ENCODE peak calls at places on chromosomes 12 and 14, in six cellular contexts. A is mucosa of descending colon, N is suprapubic skin, Y is HFF-Myc, H is A549, Q is NB4. C is an unnamed sample.
A peak's percentile ranks its signal among the peaks of the same experiment; 100 is the strongest.

GRCh38 chr12:112153181-112153899 is 28.0 kb downstream of the TRAFD1 start:
- DNase-seq in Y (no peak), H (no peak), A (no peak), Q (no peak), N (no peak), C (no peak)

GRCh38 chr12:42922512-42922865 is 332.9 kb upstream of the PRICKLE1 start:
- DNase-seq in Q (no peak), N (no peak), H (no peak), Y (no peak), A (no peak), C (no peak)

GRCh38 chr12:51048601-51049369 is 658 bp downstream of the LETMD1 start:
- DNase-seq in Y (no peak), N (no peak), A (no peak), Q (peak; percentile 38), H (no peak), C (no peak)

GRCh38 chr12:43812042-43812441 is 5.9 kb upstream of the TWF1 start:
- DNase-seq in Y (no peak), A (no peak), N (no peak), Q (no peak), H (no peak), C (no peak)

GRCh38 chr12:59317598-59317997 is 278.2 kb upstream of the SLC16A7 start:
- DNase-seq in Q (no peak), N (no peak), A (no peak), Y (no peak), H (no peak), C (no peak)

GRCh38 chr12:68482660-68483059 is 128.0 kb upstream of the RAP1B start:
- DNase-seq in H (no peak), Q (no peak), N (no peak), A (peak; percentile 21), Y (no peak), C (no peak)

GRCh38 chr14:61355892-61356325 is 34.5 kb downstream of the PRKCH start:
- DNase-seq in A (no peak), Q (peak; percentile 6), N (peak; percentile 80), Y (peak; percentile 5), H (peak; percentile 34), C (no peak)

GRCh38 chr12:49334681-49335080 is 2.3 kb downstream of the C1QL4 start:
- DNase-seq in N (no peak), Q (no peak), H (no peak), Y (no peak), A (no peak), C (no peak)

GRCh38 chr12:120241561-120242274 is 23.8 kb downstream of the PXN start:
- DNase-seq in Y (no peak), N (no peak), Q (no peak), H (no peak), A (no peak), C (no peak)

GRCh38 chr12:47237751-47238211 is 158.0 kb upstream of the AMIGO2 start:
- DNase-seq in Y (no peak), N (no peak), A (no peak), Q (no peak), H (no peak), C (no peak)

GRCh38 chr12:110370732-110371141 is 32.8 kb downstream of the ANAPC7 start:
- DNase-seq in Q (no peak), Y (no peak), N (no peak), H (no peak), A (no peak), C (no peak)

GRCh38 chr14:55599250-55599879 is 19.4 kb downstream of the KTN1 start:
- DNase-seq in H (no peak), A (peak; percentile 84), N (no peak), Y (no peak), Q (no peak), C (no peak)
- TF ChIP-seq CTCF in H (no peak), A (no peak), N (no peak), Y (no peak), Q (no peak), C (no peak)

GRCh38 chr12:20142956-20143355 is 225.4 kb upstream of the PDE3A start:
- DNase-seq in N (no peak), Y (no peak), H (no peak), A (no peak), Q (no peak), C (no peak)
- TF ChIP-seq CTCF in N (no peak), Y (no peak), H (no peak), A (no peak), Q (peak; percentile 9), C (no peak)

GRCh38 chr12:116551619-116551951 is 7.6 kb upstream of the MAP1LC3B2 start:
- DNase-seq in H (no peak), A (no peak), Y (no peak), N (no peak), Q (no peak), C (no peak)
- TF ChIP-seq CTCF in H (no peak), A (no peak), Y (no peak), N (no peak), Q (no peak), C (no peak)

GRCh38 chr12:76999157-76999556 is 66.2 kb downstream of the E2F7 start:
- DNase-seq in A (no peak), H (no peak), Y (no peak), N (no peak), Q (no peak), C (no peak)

GRCh38 chr12:77003244-77003643 is 62.1 kb downstream of the E2F7 start:
- DNase-seq in H (no peak), Q (no peak), Y (no peak), N (no peak), A (no peak), C (no peak)

GRCh38 chr12:77001181-77001758 is 64.1 kb downstream of the E2F7 start:
- DNase-seq in A (no peak), Q (no peak), H (no peak), Y (no peak), N (no peak), C (no peak)

GRCh38 chr12:77003961-77004360 is 61.4 kb downstream of the E2F7 start:
- DNase-seq in N (no peak), Y (no peak), H (no peak), A (no peak), Q (no peak), C (no peak)

DNA sequence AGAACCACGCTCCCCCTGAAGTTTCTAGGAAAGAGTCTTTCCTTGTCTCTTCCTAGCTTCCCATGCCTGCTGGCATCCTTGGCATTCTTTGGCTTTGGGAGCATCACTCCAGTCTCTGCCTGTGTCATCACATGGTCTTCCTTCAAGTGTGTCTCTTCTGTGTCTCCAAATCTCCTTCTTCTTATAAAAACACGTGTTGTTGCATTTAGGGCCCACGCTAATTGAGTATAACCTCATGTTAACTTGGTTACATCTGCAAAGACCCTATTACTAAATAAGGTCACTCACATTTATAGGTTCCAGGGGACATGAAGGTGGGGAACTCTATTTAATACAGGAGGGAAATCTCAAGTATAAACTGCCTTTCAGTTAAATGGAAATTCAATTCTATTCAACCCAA is 63.0 kb downstream of the E2F7 start:
- DNase-seq in H (no peak), N (no peak), Q (no peak), A (no peak), Y (no peak), C (no peak)
- TF ChIP-seq CTCF in H (no peak), N (no peak), Q (no peak), A (no peak), Y (no peak), C (no peak)

GRCh38 chr12:77584860-77585259 is 245.8 kb upstream of the NAV3 start:
- DNase-seq in N (no peak), Y (no peak), H (no peak), Q (no peak), A (no peak), C (no peak)

GRCh38 chr12:77594386-77594785 is 236.3 kb upstream of the NAV3 start:
- DNase-seq in N (no peak), H (no peak), A (no peak), Y (peak; percentile 15), Q (no peak), C (no peak)

GRCh38 chr12:77591959-77592358 is 238.7 kb upstream of the NAV3 start:
- DNase-seq in H (no peak), N (no peak), Q (no peak), A (peak; percentile 2), Y (no peak), C (peak; percentile 14)

GRCh38 chr12:77590306-77590705 is 240.4 kb upstream of the NAV3 start:
- DNase-seq in H (no peak), N (no peak), A (no peak), Q (no peak), Y (no peak), C (no peak)
- TF ChIP-seq CTCF in H (no peak), N (no peak), A (no peak), Q (no peak), Y (no peak), C (no peak)

C was measured in nephron progenitor cell.